ENCODE peak calls at places on chromosomes 4 and X, in four cellular contexts. P is IMR-90, Z is K562, U is HepG2. D is an unnamed sample.

GRCh38 chrX:66074920-66075879 is 35.3 kb upstream of the VSIG4 start:
- DNase-seq in U (no peak), Z (peak; percentile 28), P (no peak), D (no peak)

GRCh38 chrX:133881011-133881410 is 104.4 kb downstream of the GPC3 start:
- DNase-seq in Z (no peak), P (no peak), U (no peak), D (no peak)

GRCh38 chr4:183287677-183288076 is 32.4 kb downstream of the CLDN22 start:
- DNase-seq in Z (no peak), P (no peak), U (no peak), D (no peak)

GRCh38 chr4:116400480-116400879 is 684.9 kb downstream of the TRAM1L1 start:
- DNase-seq in U (no peak), P (no peak), Z (peak; percentile 47), D (no peak)

GRCh38 chrX:23898412-23898959 is 9.3 kb downstream of the APOO start:
- DNase-seq in P (peak; percentile 64), Z (no peak), U (no peak), D (peak; percentile 78)

GRCh38 chr4:160318567-160319220 is 1215.8 kb downstream of the RAPGEF2 start:
- DNase-seq in P (no peak), Z (no peak), U (no peak), D (no peak)

GRCh38 chr4:80361329-80361900 is 25.9 kb downstream of the CFAP299 start:
- DNase-seq in P (peak; percentile 41), Z (peak; percentile 17), U (peak; percentile 5), D (peak; percentile 2)

GRCh38 chr4:54626113-54626512 is 31.6 kb upstream of the KIT start:
- DNase-seq in Z (no peak), U (no peak), P (no peak), D (no peak)

GRCh38 chr4:21885770-21886169 is 62.8 kb downstream of the KCNIP4 start:
- DNase-seq in Z (no peak), U (no peak), P (no peak), D (no peak)

GRCh38 chr4:39232100-39232499 is 49.8 kb downstream of the WDR19 start:
- DNase-seq in P (no peak), U (no peak), Z (no peak), D (no peak)

GRCh38 chr4:86556791-86557415 is 37.2 kb upstream of the PTPN13 start:
- DNase-seq in Z (no peak), P (no peak), U (no peak), D (no peak)

GRCh38 chr4:77662396-77662795 is 56.8 kb downstream of the CXCL13 start:
- DNase-seq in Z (no peak), P (no peak), U (no peak), D (no peak)

GRCh38 chrX:44253573-44253942 is 89.9 kb downstream of the EFHC2 start:
- DNase-seq in P (no peak), U (no peak), Z (no peak), D (no peak)

GRCh38 chrX:107599371-107599970 is 28.8 kb upstream of the PRPS1 start:
- DNase-seq in U (no peak), Z (no peak), P (no peak), D (no peak)
- TF ChIP-seq RAD21 in U (no peak), Z (no peak), P (no peak), D (no peak)

GRCh38 chr4:76430519-76431388 is 4.3 kb upstream of the SHROOM3 start:
- DNase-seq in Z (peak; percentile 55), P (peak; percentile 60), U (peak; percentile 51), D (peak; percentile 33)
- TF ChIP-seq MAZ in Z (no peak), P (no peak), U (no peak), D (no peak)

DNA sequence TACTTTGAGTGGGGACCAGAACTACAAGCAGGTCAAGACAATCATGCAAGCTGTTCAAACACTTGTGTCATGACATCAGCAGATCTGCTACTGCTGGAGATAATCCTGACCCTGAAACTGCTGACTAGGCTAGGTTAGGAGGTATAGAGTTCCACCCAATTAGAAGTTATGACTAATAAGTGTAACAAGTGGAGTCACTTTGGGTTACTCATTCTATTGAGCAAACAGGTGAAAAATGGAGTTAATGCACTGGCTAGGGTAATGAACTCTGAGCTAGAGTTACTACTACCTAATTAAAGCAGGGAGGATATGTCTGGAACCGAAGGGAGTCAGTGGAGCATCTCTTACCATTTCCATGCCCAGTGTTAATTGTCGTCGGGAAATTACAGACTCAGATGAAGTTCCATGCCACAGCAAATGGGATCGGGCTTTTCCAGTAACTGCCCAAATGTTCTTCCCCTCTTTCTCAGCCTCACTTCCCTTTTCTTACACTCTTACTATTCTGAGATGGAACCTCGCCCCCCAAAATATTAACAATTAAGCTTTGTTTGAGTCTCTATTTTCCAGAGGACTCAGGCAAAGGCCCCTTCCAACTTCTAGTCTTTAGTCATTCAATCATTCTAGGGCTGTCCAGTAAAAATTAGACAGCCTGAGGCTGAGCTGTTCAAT is 19.8 kb upstream of the MANBA start:
- DNase-seq in P (peak; percentile 62), U (peak; percentile 57), Z (peak; percentile 72), D (peak; percentile 32)
- TF ChIP-seq RFX5 in P (no peak), U (no peak), Z (no peak), D (no peak)

GRCh38 chr4:6345866-6346265 is 76.2 kb downstream of the WFS1 start:
- DNase-seq in Z (no peak), P (no peak), U (no peak), D (no peak)

GRCh38 chr4:6346373-6347110 is 76.9 kb downstream of the WFS1 start:
- DNase-seq in U (no peak), P (no peak), Z (no peak), D (no peak)

GRCh38 chr4:6347511-6348045 is 77.9 kb downstream of the WFS1 start:
- DNase-seq in Z (no peak), P (no peak), U (no peak), D (no peak)

GRCh38 chr4:6343950-6344408 is 74.3 kb downstream of the WFS1 start:
- DNase-seq in P (peak; percentile 80), Z (peak; percentile 34), U (peak; percentile 54), D (peak; percentile 85)

DNA sequence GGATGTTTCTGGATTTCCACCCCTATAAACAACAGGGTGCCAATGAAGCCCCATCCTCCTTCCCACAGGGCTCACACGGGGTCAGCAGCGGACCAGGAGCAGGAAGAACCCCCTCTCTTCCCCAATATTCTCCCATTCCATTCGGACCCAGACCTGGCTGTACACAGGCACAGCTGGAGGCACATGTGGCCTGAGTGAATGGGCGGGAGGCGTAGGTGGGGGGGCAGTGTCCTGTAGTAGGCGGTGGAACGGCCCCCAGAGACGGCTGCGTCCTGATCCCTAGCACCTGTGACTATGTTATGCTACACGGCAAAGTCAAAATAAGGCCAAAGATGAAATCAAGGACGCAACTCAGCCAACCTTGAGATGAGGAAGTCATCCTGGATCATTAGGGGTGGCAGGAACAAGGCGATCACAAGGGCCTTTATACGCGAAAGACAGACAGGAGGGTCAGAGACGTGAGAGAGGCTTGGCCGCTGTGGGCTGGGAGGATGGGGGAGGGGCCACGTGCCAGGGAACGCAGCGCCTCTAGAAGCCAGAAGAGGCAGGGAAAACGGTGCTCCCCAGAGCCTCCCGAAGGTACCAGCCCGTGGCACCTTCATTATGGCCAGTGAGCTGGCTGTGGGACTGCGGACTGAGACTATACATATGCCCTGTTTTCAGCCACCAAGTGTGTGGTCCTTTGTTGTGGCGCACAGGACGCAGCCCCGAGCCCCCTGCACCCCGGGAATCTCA is 75.6 kb downstream of the WFS1 start:
- DNase-seq in P (no peak), Z (no peak), U (no peak), D (no peak)
- TF ChIP-seq RAD21 in P (no peak), Z (no peak), U (no peak), D (no peak)

GRCh38 chr4:83490876-83491450 is 6.1 kb upstream of the ABRAXAS1 start:
- DNase-seq in U (peak; percentile 34), Z (peak; percentile 63), P (peak; percentile 18), D (peak; percentile 49)
- TF ChIP-seq MAZ in U (no peak), Z (no peak), P (no peak), D (no peak)

GRCh38 chr4:82569076-82569475 is 7.3 kb upstream of the TMEM150C start:
- DNase-seq in Z (no peak), P (no peak), U (no peak), D (no peak)
- TF ChIP-seq RFX5 in Z (no peak), P (no peak), U (no peak), D (no peak)

GRCh38 chr4:61555789-61556188 is 355.7 kb downstream of the ADGRL3 start:
- DNase-seq in P (peak; percentile 55), Z (no peak), U (peak; percentile 20), D (peak; percentile 48)
- TF ChIP-seq RAD21 in P (no peak), Z (no peak), U (no peak), D (no peak)

GRCh38 chrX:143635915-143636314 is at the start of gene SLITRK4:
- DNase-seq in Z (no peak), U (no peak), P (no peak), D (no peak)
- TF ChIP-seq MAZ in Z (no peak), U (no peak), P (no peak), D (no peak)

D was measured in A549.